ENCODE peak calls at places on chromosome 4, in ten cellular contexts. One of them, this sample, is unnamed.

GRCh38 chr4:166957451-166957850 is 276.8 kb downstream of the SPOCK3 start:
- DNase-seq in adrenal gland: no peak
- DNase-seq in Calu3: no peak
- DNase-seq in upper lobe of right lung: no peak
- DNase-seq in GM20000: no peak
- DNase-seq in ovary: no peak
- DNase-seq in pancreas: no peak
- DNase-seq in fibroblast of lung: no peak
- DNase-seq in HFFc6: no peak
- DNase-seq in fibroblast of pulmonary artery: no peak
- DNase-seq in this sample: no peak

GRCh38 chr4:69075061-69075792 is 21.0 kb upstream of the UGT2B7 start:
- DNase-seq in adrenal gland: no peak
- DNase-seq in pancreas: no peak
- DNase-seq in GM20000: no peak
- DNase-seq in HFFc6: no peak
- DNase-seq in fibroblast of lung: no peak
- DNase-seq in fibroblast of pulmonary artery: no peak
- DNase-seq in Calu3: no peak
- DNase-seq in ovary: no peak
- DNase-seq in upper lobe of right lung: no peak
- DNase-seq in this sample: no peak

GRCh38 chr4:33411182-33411581 is 2691.0 kb downstream of the PCDH7 start:
- DNase-seq in fibroblast of lung: peak; percentile 17
- DNase-seq in upper lobe of right lung: no peak
- DNase-seq in fibroblast of pulmonary artery: peak; percentile 29
- DNase-seq in Calu3: no peak
- DNase-seq in HFFc6: no peak
- DNase-seq in pancreas: no peak
- DNase-seq in ovary: no peak
- DNase-seq in adrenal gland: no peak
- DNase-seq in GM20000: no peak
- DNase-seq in this sample: no peak

GRCh38 chr4:100828986-100829685 is 311.3 kb upstream of the EMCN start:
- DNase-seq in GM20000: no peak
- DNase-seq in upper lobe of right lung: no peak
- DNase-seq in pancreas: no peak
- DNase-seq in fibroblast of pulmonary artery: peak; percentile 46
- DNase-seq in adrenal gland: no peak
- DNase-seq in HFFc6: peak; percentile 8
- DNase-seq in ovary: no peak
- DNase-seq in Calu3: no peak
- DNase-seq in fibroblast of lung: no peak
- DNase-seq in this sample: no peak

GRCh38 chr4:144650311-144650820 is 4.4 kb downstream of the HHIP start:
- DNase-seq in ovary: no peak
- DNase-seq in upper lobe of right lung: no peak
- DNase-seq in fibroblast of lung: no peak
- DNase-seq in adrenal gland: no peak
- DNase-seq in GM20000: no peak
- DNase-seq in fibroblast of pulmonary artery: no peak
- DNase-seq in pancreas: no peak
- DNase-seq in HFFc6: no peak
- DNase-seq in Calu3: no peak
- DNase-seq in this sample: no peak

GRCh38 chr4:174211611-174212044 is 71.8 kb downstream of the FBXO8 start:
- DNase-seq in ovary: no peak
- DNase-seq in fibroblast of lung: no peak
- DNase-seq in fibroblast of pulmonary artery: no peak
- DNase-seq in GM20000: no peak
- DNase-seq in adrenal gland: no peak
- DNase-seq in HFFc6: no peak
- DNase-seq in pancreas: no peak
- DNase-seq in upper lobe of right lung: no peak
- DNase-seq in Calu3: no peak
- DNase-seq in this sample: no peak

GRCh38 chr4:24564488-24564887 is 19.9 kb downstream of the DHX15 start:
- DNase-seq in pancreas: no peak
- DNase-seq in fibroblast of lung: peak; percentile 56
- DNase-seq in upper lobe of right lung: no peak
- DNase-seq in fibroblast of pulmonary artery: peak; percentile 56
- DNase-seq in HFFc6: no peak
- DNase-seq in GM20000: no peak
- DNase-seq in ovary: no peak
- DNase-seq in adrenal gland: no peak
- DNase-seq in Calu3: no peak
- DNase-seq in this sample: no peak

GRCh38 chr4:98514930-98515809 is 143.2 kb downstream of the TSPAN5 start:
- DNase-seq in upper lobe of right lung: no peak
- DNase-seq in pancreas: no peak
- DNase-seq in GM20000: no peak
- DNase-seq in fibroblast of lung: no peak
- DNase-seq in fibroblast of pulmonary artery: peak; percentile 22
- DNase-seq in adrenal gland: no peak
- DNase-seq in ovary: no peak
- DNase-seq in HFFc6: no peak
- DNase-seq in Calu3: no peak
- DNase-seq in this sample: no peak

GRCh38 chr4:111630705-111631104 is 514.5 kb upstream of the FAM241A start:
- DNase-seq in Calu3: no peak
- DNase-seq in upper lobe of right lung: no peak
- DNase-seq in HFFc6: peak; percentile 48
- DNase-seq in GM20000: no peak
- DNase-seq in pancreas: no peak
- DNase-seq in ovary: no peak
- DNase-seq in fibroblast of lung: peak; percentile 47
- DNase-seq in fibroblast of pulmonary artery: peak; percentile 51
- DNase-seq in adrenal gland: no peak
- DNase-seq in this sample: no peak

GRCh38 chr4:158729716-158730559 is 6.7 kb upstream of the PPID start:
- DNase-seq in fibroblast of pulmonary artery: peak; percentile 80
- DNase-seq in Calu3: peak; percentile 50
- DNase-seq in fibroblast of lung: peak; percentile 78
- DNase-seq in GM20000: peak; percentile 72
- DNase-seq in ovary: peak; percentile 37
- DNase-seq in upper lobe of right lung: no peak
- DNase-seq in HFFc6: peak; percentile 68
- DNase-seq in adrenal gland: peak; percentile 66
- DNase-seq in pancreas: no peak
- DNase-seq in this sample: peak; percentile 63

GRCh38 chr4:168321006-168321405 is 2.5 kb upstream of the DDX60 start:
- DNase-seq in adrenal gland: no peak
- DNase-seq in HFFc6: no peak
- DNase-seq in fibroblast of lung: no peak
- DNase-seq in Calu3: no peak
- DNase-seq in fibroblast of pulmonary artery: no peak
- DNase-seq in pancreas: no peak
- DNase-seq in ovary: no peak
- DNase-seq in upper lobe of right lung: no peak
- DNase-seq in GM20000: no peak
- DNase-seq in this sample: no peak

GRCh38 chr4:106691749-106692148 is 323.2 kb upstream of the GIMD1 start:
- DNase-seq in ovary: no peak
- DNase-seq in upper lobe of right lung: no peak
- DNase-seq in fibroblast of lung: no peak
- DNase-seq in Calu3: no peak
- DNase-seq in HFFc6: no peak
- DNase-seq in GM20000: no peak
- DNase-seq in pancreas: no peak
- DNase-seq in adrenal gland: no peak
- DNase-seq in fibroblast of pulmonary artery: peak; percentile 22
- DNase-seq in this sample: no peak
- TF ChIP-seq CTCF in ovary: no peak
- TF ChIP-seq CTCF in upper lobe of right lung: no peak
- TF ChIP-seq CTCF in fibroblast of lung: no peak
- TF ChIP-seq CTCF in Calu3: no peak
- TF ChIP-seq CTCF in HFFc6: peak; percentile 70
- TF ChIP-seq CTCF in GM20000: no peak
- TF ChIP-seq CTCF in pancreas: no peak
- TF ChIP-seq CTCF in adrenal gland: no peak
- TF ChIP-seq CTCF in fibroblast of pulmonary artery: peak; percentile 23
- TF ChIP-seq CTCF in this sample: no peak

GRCh38 chr4:44725861-44726820 is at the start of gene GNPDA2:
- DNase-seq in Calu3: peak; percentile 74
- DNase-seq in HFFc6: peak; percentile 85
- DNase-seq in fibroblast of pulmonary artery: peak; percentile 93
- DNase-seq in ovary: peak; percentile 89
- DNase-seq in pancreas: peak; percentile 94
- DNase-seq in upper lobe of right lung: peak; percentile 95
- DNase-seq in fibroblast of lung: peak; percentile 90
- DNase-seq in GM20000: peak; percentile 86
- DNase-seq in adrenal gland: peak; percentile 93
- DNase-seq in this sample: peak; percentile 84
- TF ChIP-seq CTCF in Calu3: no peak
- TF ChIP-seq CTCF in HFFc6: peak; percentile 52
- TF ChIP-seq CTCF in fibroblast of pulmonary artery: peak; percentile 9
- TF ChIP-seq CTCF in ovary: no peak
- TF ChIP-seq CTCF in pancreas: no peak
- TF ChIP-seq CTCF in upper lobe of right lung: peak; percentile 22
- TF ChIP-seq CTCF in fibroblast of lung: peak; percentile 26
- TF ChIP-seq CTCF in GM20000: no peak
- TF ChIP-seq CTCF in adrenal gland: no peak
- TF ChIP-seq CTCF in this sample: no peak

DNA sequence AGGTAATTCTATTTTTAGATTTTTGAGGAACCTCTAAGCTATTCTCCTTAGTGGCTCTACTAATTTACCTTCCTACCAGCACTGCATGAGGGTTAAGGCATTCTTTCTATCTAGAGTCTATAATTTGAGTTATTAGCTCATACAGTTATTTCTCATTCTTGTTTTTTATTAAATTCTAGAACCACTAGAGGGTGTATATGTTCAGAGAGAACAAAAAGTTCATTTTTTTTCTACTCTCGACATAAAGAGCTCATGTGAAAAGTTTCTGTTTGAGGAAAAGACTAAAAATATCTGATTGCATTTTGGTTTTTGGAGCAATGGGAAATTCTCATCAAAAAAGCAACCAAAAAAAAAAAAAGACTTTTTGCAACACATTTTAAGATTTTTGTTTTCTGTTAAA is 57.0 kb upstream of the LRAT start:
- DNase-seq in fibroblast of pulmonary artery: peak; percentile 4
- DNase-seq in pancreas: no peak
- DNase-seq in HFFc6: no peak
- DNase-seq in ovary: no peak
- DNase-seq in adrenal gland: no peak
- DNase-seq in upper lobe of right lung: no peak
- DNase-seq in fibroblast of lung: peak; percentile 25
- DNase-seq in Calu3: no peak
- DNase-seq in GM20000: no peak
- DNase-seq in this sample: no peak
- TF ChIP-seq CTCF in fibroblast of pulmonary artery: peak; percentile 18
- TF ChIP-seq CTCF in pancreas: no peak
- TF ChIP-seq CTCF in HFFc6: peak; percentile 47
- TF ChIP-seq CTCF in ovary: no peak
- TF ChIP-seq CTCF in adrenal gland: no peak
- TF ChIP-seq CTCF in upper lobe of right lung: no peak
- TF ChIP-seq CTCF in fibroblast of lung: no peak
- TF ChIP-seq CTCF in Calu3: no peak
- TF ChIP-seq CTCF in GM20000: no peak
- TF ChIP-seq CTCF in this sample: no peak

GRCh38 chr4:67918428-67918827 is 34.6 kb upstream of the TMPRSS11D start:
- DNase-seq in fibroblast of lung: no peak
- DNase-seq in ovary: no peak
- DNase-seq in HFFc6: no peak
- DNase-seq in pancreas: no peak
- DNase-seq in GM20000: no peak
- DNase-seq in adrenal gland: no peak
- DNase-seq in fibroblast of pulmonary artery: no peak
- DNase-seq in Calu3: no peak
- DNase-seq in upper lobe of right lung: no peak
- DNase-seq in this sample: no peak
- TF ChIP-seq CTCF in fibroblast of lung: no peak
- TF ChIP-seq CTCF in ovary: no peak
- TF ChIP-seq CTCF in HFFc6: peak; percentile 68
- TF ChIP-seq CTCF in pancreas: no peak
- TF ChIP-seq CTCF in GM20000: no peak
- TF ChIP-seq CTCF in adrenal gland: no peak
- TF ChIP-seq CTCF in fibroblast of pulmonary artery: peak; percentile 18
- TF ChIP-seq CTCF in Calu3: peak; percentile 18
- TF ChIP-seq CTCF in upper lobe of right lung: no peak
- TF ChIP-seq CTCF in this sample: peak; percentile 20